ENCODE peak calls at places on chromosomes 2 and 18, in four cellular contexts. B is HepG2, O is GM12878, N is K562. G is an unnamed sample.

GRCh38 chr18:79801641-79802040 is 3.9 kb downstream of the KCNG2 start:
- DNase-seq in B (no peak), O (no peak), N (no peak), G (no peak)

GRCh38 chr2:62814132-62814531 is 108.6 kb downstream of the EHBP1 start:
- DNase-seq in B (no peak), O (no peak), N (no peak), G (no peak)

GRCh38 chr2:191467113-191467512 is 210.8 kb upstream of the NABP1 start:
- DNase-seq in B (no peak), O (no peak), N (no peak), G (no peak)

GRCh38 chr2:20599861-20600461 is 50.9 kb downstream of the HS1BP3 start:
- DNase-seq in B (no peak), O (no peak), N (no peak), G (no peak)

GRCh38 chr18:70256184-70256583 is 32.7 kb upstream of the SOCS6 start:
- DNase-seq in B (no peak), O (no peak), N (no peak), G (no peak)

GRCh38 chr18:51355841-51356240 is 158.4 kb upstream of the MEX3C start:
- DNase-seq in B (no peak), O (no peak), N (no peak), G (no peak)

GRCh38 chr2:88181511-88181910 is 11.4 kb downstream of the THNSL2 start:
- DNase-seq in B (no peak), O (no peak), N (no peak), G (no peak)

GRCh38 chr2:168913495-168913894 is 12.4 kb downstream of the G6PC2 start:
- DNase-seq in B (no peak), O (no peak), N (no peak), G (no peak)

GRCh38 chr2:195575879-195576391 is 81.1 kb upstream of the SLC39A10 start:
- DNase-seq in B (peak; percentile 27), O (no peak), N (no peak), G (no peak)

GRCh38 chr2:160144278-160144990 is 55.6 kb downstream of the ITGB6 start:
- DNase-seq in B (no peak), O (no peak), N (no peak), G (no peak)

GRCh38 chr2:219430633-219431615 is 3.7 kb upstream of the SPEG start:
- DNase-seq in B (peak; percentile 21), O (no peak), N (no peak), G (no peak)

GRCh38 chr2:160229591-160229990 is 29.5 kb upstream of the ITGB6 start:
- DNase-seq in B (no peak), O (no peak), N (no peak), G (no peak)

GRCh38 chr2:160582481-160583161 is 89.0 kb upstream of the RBMS1 start:
- DNase-seq in B (no peak), O (no peak), N (no peak), G (no peak)

GRCh38 chr2:33420726-33421125 is 55.7 kb upstream of the RASGRP3 start:
- DNase-seq in B (no peak), O (no peak), N (no peak), G (no peak)

GRCh38 chr2:12005886-12006681 is 259.7 kb downstream of the LPIN1 start:
- DNase-seq in B (no peak), O (peak; percentile 89), N (no peak), G (no peak)

GRCh38 chr2:38690499-38691420 is 24.8 kb downstream of the GALM start:
- DNase-seq in B (peak; percentile 85), O (no peak), N (peak; percentile 72), G (no peak)

GRCh38 chr2:191206613-191207471 is 38.4 kb upstream of the MYO1B start:
- DNase-seq in B (no peak), O (no peak), N (no peak), G (no peak)

GRCh38 chr18:71625691-71626090 is 918.5 kb downstream of the CBLN2 start:
- DNase-seq in B (no peak), O (no peak), N (no peak), G (no peak)

GRCh38 chr2:213691351-213691750 is 407.1 kb downstream of the SPAG16 start:
- DNase-seq in B (no peak), O (no peak), N (no peak), G (no peak)

GRCh38 chr2:226660124-226660523 is 139.5 kb downstream of the IRS1 start:
- DNase-seq in B (no peak), O (no peak), N (no peak), G (no peak)

GRCh38 chr2:96802281-96802595 is 13.8 kb upstream of the CNNM3 start:
- DNase-seq in B (no peak), O (no peak), N (no peak), G (no peak)

GRCh38 chr2:229901819-229902218 is 20.0 kb downstream of the TRIP12 start:
- DNase-seq in B (no peak), O (no peak), N (peak; percentile 13), G (peak; percentile 13)

GRCh38 chr2:209523778-209524362 is 100.0 kb downstream of the MAP2 start:
- DNase-seq in B (no peak), O (no peak), N (no peak), G (no peak)

GRCh38 chr2:45276914-45277313 is 267.7 kb upstream of the SIX2 start:
- DNase-seq in B (peak; percentile 70), O (no peak), N (no peak), G (no peak)

GRCh38 chr2:100292022-100292580 is 30.2 kb downstream of the LONRF2 start:
- DNase-seq in B (peak; percentile 14), O (no peak), N (peak; percentile 86), G (peak; percentile 41)

GRCh38 chr2:54456526-54457325 is 599 bp downstream of the SPTBN1 start:
- DNase-seq in B (peak; percentile 19), O (no peak), N (peak; percentile 22), G (peak; percentile 58)

GRCh38 chr2:44598330-44598729 is 236.6 kb downstream of the CAMKMT start:
- DNase-seq in B (no peak), O (no peak), N (no peak), G (no peak)

GRCh38 chr2:191291471-191291870 is 46.3 kb downstream of the MYO1B start:
- DNase-seq in B (no peak), O (no peak), N (no peak), G (no peak)

GRCh38 chr2:159362816-159363251 is 76.3 kb upstream of the WDSUB1 start:
- DNase-seq in B (peak; percentile 12), O (no peak), N (no peak), G (no peak)

DNA sequence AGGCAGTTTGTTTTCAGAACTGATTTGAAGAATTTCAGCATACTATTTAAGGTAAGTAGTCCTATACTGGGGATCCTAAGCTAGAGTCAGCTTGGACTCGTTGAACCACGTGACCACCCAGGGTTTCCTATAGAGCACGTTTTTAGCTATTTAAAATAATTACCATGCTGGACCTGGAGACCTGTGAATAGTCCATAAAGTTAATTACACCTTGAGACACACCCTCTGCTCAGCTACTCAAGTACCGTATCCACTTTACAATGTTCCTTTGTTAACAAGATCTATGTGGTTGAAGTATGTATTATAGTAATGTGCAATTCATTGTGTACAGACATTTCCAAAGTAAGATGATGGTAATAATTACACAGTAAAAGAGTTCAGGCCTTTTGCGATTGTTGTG is 67.6 kb downstream of the CRIM1 start:
- DNase-seq in B (no peak), O (no peak), N (no peak), G (no peak)
- TF ChIP-seq SP1 in B (no peak), O (no peak), N (no peak), G (no peak)

DNA sequence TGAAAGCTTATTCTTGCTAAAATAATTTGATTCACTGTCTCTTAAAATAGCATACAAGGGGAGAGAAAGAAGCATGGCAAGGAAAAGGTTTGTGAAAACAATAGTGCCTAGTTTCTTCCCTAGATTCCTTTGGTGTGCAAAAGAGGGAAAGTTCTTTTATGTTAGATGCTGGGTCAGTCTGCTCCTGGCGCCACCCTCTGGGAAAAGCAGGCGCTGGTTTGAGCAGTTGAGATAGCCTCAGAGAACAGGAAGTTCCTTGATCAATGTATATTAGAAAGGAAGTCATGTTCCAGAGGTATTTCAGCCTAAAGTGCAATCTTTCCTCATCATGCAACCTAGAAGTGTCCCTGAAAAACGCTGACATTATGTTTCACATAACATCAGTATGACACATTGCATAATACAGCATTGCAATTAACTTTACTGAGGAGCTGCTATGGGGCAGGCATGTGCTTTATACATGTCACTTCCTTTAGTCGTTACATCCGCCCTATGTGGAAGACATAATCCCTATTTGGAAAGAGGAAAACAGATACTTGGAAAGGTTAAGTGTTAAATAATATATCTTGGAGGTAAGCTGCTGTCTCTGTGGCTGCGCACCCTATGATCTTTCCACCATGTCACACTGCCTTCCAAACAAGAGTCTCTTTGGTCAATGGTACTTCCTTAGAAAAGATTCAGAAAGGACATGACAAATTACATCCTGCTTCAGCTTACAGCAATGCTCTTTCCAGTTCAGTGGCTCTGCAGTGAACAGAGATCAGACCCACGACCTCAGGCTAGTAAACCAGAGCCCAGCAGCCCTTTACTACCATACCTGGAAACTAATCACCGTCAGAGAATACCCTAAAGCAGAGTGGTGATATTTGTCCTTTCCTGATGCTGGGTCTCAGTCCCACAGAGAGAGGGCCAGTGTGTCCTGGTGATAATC is 369.7 kb downstream of the RAD51AP2 start:
- DNase-seq in B (peak; percentile 10), O (no peak), N (no peak), G (peak; percentile 16)
- TF ChIP-seq FOXM1 in B (no peak), O (no peak), N (no peak), G (no peak)

GRCh38 chr2:121140734-121141133 is 144.3 kb downstream of the TFCP2L1 start:
- DNase-seq in B (no peak), O (no peak), N (no peak), G (no peak)
- TF ChIP-seq SP1 in B (no peak), O (no peak), N (no peak), G (no peak)

GRCh38 chr2:155546715-155547555 is 785.6 kb downstream of the NR4A2 start:
- DNase-seq in B (no peak), O (no peak), N (no peak), G (no peak)
- TF ChIP-seq FOXM1 in B (no peak), O (no peak), N (no peak), G (no peak)

GRCh38 chr18:13558132-13558531 is 168.2 kb downstream of the FAM210A start:
- DNase-seq in B (peak; percentile 52), O (no peak), N (peak; percentile 47), G (peak; percentile 54)
- TF ChIP-seq SP1 in B (no peak), O (no peak), N (no peak), G (no peak)

GRCh38 chr2:67544286-67544685 is 147.2 kb downstream of the ETAA1 start:
- DNase-seq in B (no peak), O (no peak), N (no peak), G (no peak)
- TF ChIP-seq FOXM1 in B (no peak), O (no peak), N (no peak), G (no peak)

GRCh38 chr2:236348976-236349375 is 84.8 kb upstream of the ASB18 start:
- DNase-seq in B (no peak), O (no peak), N (no peak), G (no peak)
- TF ChIP-seq SP1 in B (no peak), O (no peak), N (no peak), G (no peak)

DNA sequence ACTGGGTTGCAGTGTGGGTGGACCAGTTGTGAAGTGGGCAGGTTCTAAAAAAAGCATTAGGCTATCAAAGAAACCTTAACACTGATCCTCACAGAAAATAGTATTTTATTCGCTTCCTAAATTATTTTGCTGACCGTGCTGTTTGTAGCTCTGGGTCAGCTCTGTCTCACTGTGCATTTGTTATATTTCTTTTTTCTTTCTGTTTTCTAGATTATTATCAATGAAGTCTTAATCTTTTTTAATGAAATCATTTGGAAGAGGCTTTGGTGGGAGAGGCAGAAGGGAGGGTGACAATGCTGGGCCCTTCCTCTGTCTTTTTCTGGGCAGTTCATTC is 213.6 kb downstream of the PTGR3 start:
- DNase-seq in B (no peak), O (no peak), N (no peak), G (no peak)
- TF ChIP-seq FOXM1 in B (no peak), O (no peak), N (no peak), G (no peak)

GRCh38 chr2:102065675-102066252 is 74.0 kb downstream of the IL1R2 start:
- DNase-seq in B (peak; percentile 88), O (no peak), N (peak; percentile 49), G (no peak)
- TF ChIP-seq SP1 in B (no peak), O (no peak), N (no peak), G (no peak)

G was measured in HEK293T.